ENCODE peak calls at places on chromosomes 4 and X, in four cellular contexts. S is IMR-90, J is lung, T is body of pancreas. H is an unnamed sample.

GRCh38 chr4:173519130-173520101 is 10.6 kb downstream of the HAND2 start:
- DNase-seq in S (no peak), J (no peak), T (no peak), H (no peak)

GRCh38 chr4:25915359-25915716 is 1.3 kb downstream of the SMIM20 start:
- DNase-seq in S (no peak), J (no peak), T (no peak), H (no peak)

GRCh38 chrX:101417981-101418841 is 10.2 kb downstream of the HNRNPH2 start:
- DNase-seq in S (no peak), J (peak), T (peak), H (no peak)

GRCh38 chrX:39018526-39018925 is 217.3 kb downstream of the MID1IP1 start:
- DNase-seq in S (no peak), J (no peak), T (no peak), H (no peak)

GRCh38 chr4:148205481-148205880 is 236.7 kb downstream of the NR3C2 start:
- DNase-seq in S (no peak), J (no peak), T (no peak), H (no peak)

GRCh38 chrX:120090208-120090607 is 12.7 kb upstream of the RHOXF2B start:
- DNase-seq in S (no peak), J (no peak), T (no peak), H (no peak)

GRCh38 chrX:115533485-115533884 is 27.5 kb upstream of the PLS3 start:
- DNase-seq in S (peak), J (no peak), T (no peak), H (peak)

GRCh38 chr4:143291334-143291733 is 45.3 kb upstream of the GAB1 start:
- DNase-seq in S (no peak), J (no peak), T (no peak), H (peak)

GRCh38 chrX:2640436-2641150 is 50.5 kb upstream of the CD99 start:
- DNase-seq in S (no peak), J (no peak), T (no peak), H (no peak)

GRCh38 chr4:5963611-5964010 is 54.6 kb downstream of the C4orf50 start:
- DNase-seq in S (no peak), J (no peak), T (no peak), H (no peak)

GRCh38 chr4:168631241-168632151 is 134.6 kb downstream of the PALLD start:
- DNase-seq in S (peak), J (peak), T (peak), H (peak)

GRCh38 chr4:826508-827208 is 729 bp upstream of the CPLX1 start:
- DNase-seq in S (no peak), J (no peak), T (no peak), H (no peak)

GRCh38 chr4:56728512-56728911 is 47.4 kb upstream of the HOPX start:
- DNase-seq in S (peak), J (peak), T (peak), H (peak)

GRCh38 chr4:110042540-110043517 is 130.1 kb downstream of the EGF start:
- DNase-seq in S (no peak), J (no peak), T (no peak), H (no peak)

GRCh38 chr4:54271464-54271863 is 42.4 kb downstream of the PDGFRA start:
- DNase-seq in S (no peak), J (no peak), T (no peak), H (no peak)

GRCh38 chr4:17206829-17207773 is 304.8 kb downstream of the QDPR start:
- DNase-seq in S (no peak), J (no peak), T (no peak), H (no peak)

GRCh38 chrX:101507986-101508385 is 22.7 kb downstream of the ARMCX4 start:
- DNase-seq in S (no peak), J (no peak), T (no peak), H (no peak)

GRCh38 chr4:123555500-123556273 is 159.1 kb downstream of the SPRY1 start:
- DNase-seq in S (peak), J (peak), T (peak), H (peak)

GRCh38 chr4:151459380-151459779 is 50.4 kb downstream of the FHIP1A start:
- DNase-seq in S (no peak), J (no peak), T (no peak), H (no peak)

GRCh38 chr4:24322986-24323385 is 261.4 kb downstream of the DHX15 start:
- DNase-seq in S (no peak), J (no peak), T (no peak), H (peak)

GRCh38 chr4:88989990-88990389 is 67.0 kb downstream of the FAM13A start:
- DNase-seq in S (no peak), J (no peak), T (no peak), H (no peak)

GRCh38 chrX:19214248-19214787 is 92.0 kb upstream of the ADGRG2 start:
- DNase-seq in S (no peak), J (no peak), T (no peak), H (no peak)

GRCh38 chr4:77174426-77174825 is 17.4 kb downstream of the CCNG2 start:
- DNase-seq in S (peak), J (no peak), T (no peak), H (no peak)
- TF ChIP-seq CTCF in S (no peak), J (no peak), T (no peak), H (peak)

GRCh38 chr4:80324171-80324570 is 11.4 kb upstream of the CFAP299 start:
- DNase-seq in S (no peak), J (no peak), T (no peak), H (no peak)

GRCh38 chr4:80321776-80322175 is 13.8 kb upstream of the CFAP299 start:
- DNase-seq in S (no peak), J (no peak), T (no peak), H (no peak)

GRCh38 chr4:80321341-80321740 is 14.2 kb upstream of the CFAP299 start:
- DNase-seq in S (no peak), J (no peak), T (no peak), H (no peak)

DNA sequence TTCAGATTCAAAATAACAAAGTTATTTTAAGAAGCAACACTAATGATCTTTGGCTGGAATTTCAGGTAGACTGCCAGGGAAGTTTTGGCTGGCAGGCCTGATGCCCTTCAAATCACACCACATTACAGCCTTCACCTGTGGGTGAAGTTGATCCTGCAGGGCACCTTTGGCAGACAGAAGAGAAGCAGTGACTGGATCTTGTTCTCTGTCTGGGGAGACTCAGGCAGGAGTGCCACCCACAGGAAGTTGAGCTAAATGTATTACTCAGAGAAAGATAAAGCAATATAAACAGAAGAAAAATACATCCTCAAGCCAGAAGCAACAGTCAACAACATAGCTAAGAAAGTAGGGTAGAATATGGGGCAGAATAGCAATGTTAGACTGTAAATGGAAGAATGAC is 12.8 kb upstream of the CFAP299 start:
- DNase-seq in S (peak), J (no peak), T (no peak), H (peak)
- TF ChIP-seq CTCF in S (peak), J (no peak), T (no peak), H (peak)

GRCh38 chr4:186669735-186670134 is 53.9 kb downstream of the FAT1 start:
- DNase-seq in S (no peak), J (no peak), T (peak), H (no peak)

GRCh38 chr4:186666252-186666651 is 57.4 kb downstream of the FAT1 start:
- DNase-seq in S (peak), J (no peak), T (no peak), H (peak)

GRCh38 chr4:186666750-186667149 is 56.9 kb downstream of the FAT1 start:
- DNase-seq in S (no peak), J (no peak), T (no peak), H (peak)

GRCh38 chr4:186669159-186669720 is 54.4 kb downstream of the FAT1 start:
- DNase-seq in S (peak), J (no peak), T (peak), H (peak)
- TF ChIP-seq CTCF in S (peak), J (no peak), T (peak), H (peak)

GRCh38 chrX:55668084-55668483 is 44.9 kb downstream of the FOXR2 start:
- DNase-seq in S (no peak), J (no peak), T (no peak), H (no peak)
- TF ChIP-seq CTCF in S (no peak), J (no peak), T (no peak), H (no peak)

GRCh38 chrX:21975242-21975641 is 34.7 kb downstream of the SMS start:
- DNase-seq in S (no peak), J (no peak), T (no peak), H (no peak)

GRCh38 chrX:21974011-21974385 is 33.5 kb downstream of the SMS start:
- DNase-seq in S (no peak), J (no peak), T (no peak), H (no peak)

GRCh38 chrX:21972046-21972445 is 31.5 kb downstream of the SMS start:
- DNase-seq in S (no peak), J (no peak), T (no peak), H (no peak)

GRCh38 chrX:21973321-21974010 is 33.0 kb downstream of the SMS start:
- DNase-seq in S (no peak), J (no peak), T (no peak), H (no peak)

DNA sequence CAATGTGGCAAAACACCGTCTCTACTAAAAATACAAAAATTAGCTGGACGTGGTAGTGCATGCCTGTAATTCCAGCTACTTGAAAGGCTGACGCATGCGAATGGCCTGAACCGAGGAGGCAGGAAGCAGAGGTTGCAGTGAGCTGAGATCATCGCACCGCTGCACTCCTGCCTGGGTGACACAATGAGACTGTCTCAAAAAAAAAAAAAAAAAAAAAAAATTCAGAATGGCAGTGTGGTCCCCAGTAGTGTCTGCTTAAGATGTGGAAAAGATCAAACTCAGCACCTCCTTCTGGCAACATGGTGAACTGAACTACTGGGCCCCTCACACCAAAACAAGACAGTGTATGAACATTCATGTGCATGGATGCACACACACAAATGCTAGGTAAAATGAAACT is 32.2 kb downstream of the SMS start:
- DNase-seq in S (peak), J (no peak), T (no peak), H (no peak)
- TF ChIP-seq CTCF in S (peak), J (no peak), T (no peak), H (no peak)

GRCh38 chr4:154807042-154807630 is 26.1 kb downstream of the RBM46 start:
- DNase-seq in S (peak), J (no peak), T (no peak), H (peak)
- TF ChIP-seq CTCF in S (peak), J (no peak), T (peak), H (peak)